ENCODE peak calls at places on chromosomes 11 and 22, in four cellular contexts. N is activated naive CD8-positive, alpha-beta T cell treated with anti-CD3 and anti-CD28 coated beads, Interleukin-2, amount 50 U/mL, for 16 hours; H is stimulated activated CD4-positive, alpha-beta T cell treated with anti-CD3 and anti-CD28 coated beads, Interleukin-12 subunit alpha, Interleukin-12 subunit beta, amount 100 ng/mL, for 4 hours; S is uterus. Z is an unnamed sample.
A peak's percentile ranks its signal among the peaks of the same experiment; 100 is the strongest.

GRCh38 chr11:2791139-2791520 is 91.3 kb upstream of the KCNQ1OT1 start:
- DNase-seq in S (peak; percentile 15), N (no peak), H (no peak), Z (no peak)

GRCh38 chr11:636511-637332 is at the start of gene DRD4:
- DNase-seq in N (no peak), H (no peak), S (peak; percentile 65), Z (no peak)

GRCh38 chr11:11667056-11667455 is 45.3 kb upstream of the GALNT18 start:
- DNase-seq in N (no peak), S (no peak), H (no peak), Z (no peak)

GRCh38 chr22:20063271-20064139 is 16.5 kb upstream of the DGCR8 start:
- DNase-seq in H (no peak), N (no peak), S (no peak), Z (no peak)

GRCh38 chr11:70614034-70614681 is 215.8 kb downstream of the CTTN start:
- DNase-seq in N (no peak), H (no peak), S (no peak), Z (no peak)

GRCh38 chr11:64859542-64860414 is 15.3 kb upstream of the CDC42BPG start:
- DNase-seq in N (no peak), S (no peak), H (no peak), Z (no peak)

GRCh38 chr11:46537121-46537520 is 56.7 kb downstream of the AMBRA1 start:
- DNase-seq in H (no peak), S (no peak), N (no peak), Z (no peak)

GRCh38 chr11:85725510-85726258 is 39.7 kb upstream of the CCDC89 start:
- DNase-seq in N (no peak), S (no peak), H (no peak), Z (no peak)